ENCODE peak calls at places on chromosomes 5 and 9, in five cellular contexts. F, J, G, X and H are unnamed samples. For H3K4me1, the result is how much of the 10 kb centered on the place peaks cover.

GRCh38 chr5:15683332-15683731 is 183.4 kb downstream of the FBXL7 start:
- DNase-seq in F (peak), J (peak), G (no peak), X (peak), H (no peak)

GRCh38 chr5:157548513-157549282 is 26.9 kb downstream of the ADAM19 start:
- DNase-seq in F (no peak), J (no peak), G (no peak), X (peak), H (no peak)

GRCh38 chr9:80605129-80605528 is 1033.4 kb downstream of the TLE4 start:
- DNase-seq in F (no peak), J (no peak), G (no peak), X (peak), H (no peak)

GRCh38 chr5:41416336-41416735 is 94.1 kb downstream of the PLCXD3 start:
- DNase-seq in F (no peak), J (no peak), G (no peak), X (no peak), H (no peak)

GRCh38 chr5:151480384-151480783 is 33.0 kb downstream of the SLC36A1 start:
- DNase-seq in F (no peak), J (no peak), G (no peak), X (no peak), H (no peak)

GRCh38 chr5:67305913-67306710 is 109.5 kb upstream of the CD180 start:
- DNase-seq in F (no peak), J (no peak), G (no peak), X (no peak), H (no peak)

GRCh38 chr5:95959964-95960801 is 1.5 kb downstream of the ELL2 start:
- DNase-seq in F (no peak), J (no peak), G (no peak), X (peak), H (no peak)

GRCh38 chr5:127885176-127885575 is 182.0 kb downstream of the CCDC192 start:
- DNase-seq in F (no peak), J (no peak), G (no peak), X (peak), H (no peak)

GRCh38 chr9:115104908-115105307 is 13.0 kb downstream of the TNC start:
- DNase-seq in F (no peak), J (no peak), G (no peak), X (no peak), H (no peak)

GRCh38 chr9:85536076-85536475 is 205.7 kb downstream of the AGTPBP1 start:
- DNase-seq in F (peak), J (no peak), G (no peak), X (no peak), H (no peak)

GRCh38 chr9:71740199-71740598 is 28.1 kb downstream of the CEMIP2 start:
- DNase-seq in F (no peak), J (no peak), G (no peak), X (peak), H (no peak)

GRCh38 chr9:133420392-133420827 is 1.8 kb upstream of the ADAMTS13 start:
- DNase-seq in F (peak), J (no peak), G (no peak), X (peak), H (no peak)

GRCh38 chr5:139392678-139393496 is 2.0 kb downstream of the PROB1 start:
- DNase-seq in F (peak), J (no peak), G (no peak), X (peak), H (no peak)

GRCh38 chr5:1781726-1782384 is 17.8 kb downstream of the MRPL36 start:
- DNase-seq in F (no peak), J (no peak), G (no peak), X (no peak), H (peak)

DNA sequence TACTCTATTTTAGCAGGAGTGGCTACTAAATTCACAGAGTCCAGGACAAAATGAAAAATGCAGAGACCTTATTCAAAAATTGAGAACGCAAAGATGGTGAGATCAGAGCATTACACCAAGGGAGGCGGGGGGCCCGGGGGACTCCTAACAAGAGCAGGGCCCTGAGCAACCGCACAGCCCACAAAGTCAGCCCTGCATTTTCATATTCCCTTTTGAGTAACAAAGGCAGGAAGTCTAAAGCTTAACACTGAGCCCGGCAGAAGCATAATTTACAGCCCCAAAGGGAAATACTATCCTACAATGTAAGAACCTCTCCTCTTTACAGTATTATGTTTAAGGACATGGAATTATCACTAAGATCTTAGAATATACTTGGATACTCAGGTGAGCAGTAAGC is 69.3 kb downstream of the TLE1 start:
- DNase-seq in F (no peak), J (no peak), G (no peak), X (no peak), H (no peak)
- H3K27ac ChIP-seq in F (no peak), J (no peak), G (peak), X (no peak), H (no peak)

DNA sequence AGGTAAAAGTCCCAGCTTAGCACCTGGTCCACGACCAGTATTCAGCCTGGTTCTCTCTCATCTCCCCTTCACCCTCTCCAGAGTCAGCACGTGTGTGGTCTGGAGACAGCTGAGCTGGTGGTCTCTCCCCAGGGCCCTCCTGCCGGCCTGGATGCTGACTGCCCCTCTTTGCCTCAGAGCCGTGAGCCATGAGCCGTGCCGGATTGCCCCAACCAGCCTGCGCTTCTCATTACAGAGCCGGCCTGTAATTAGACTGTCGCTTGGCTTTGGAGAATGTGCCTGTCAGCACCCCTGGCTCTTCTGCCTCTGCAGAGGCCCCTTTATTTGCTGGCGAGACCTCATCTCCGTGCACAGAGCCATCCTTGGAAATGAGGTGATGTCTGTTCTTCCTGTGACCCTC is 118.7 kb upstream of the BOD1 start:
- DNase-seq in F (no peak), J (no peak), G (no peak), X (no peak), H (no peak)
- H3K4me1 ChIP-seq in F (under half), J (under half), G (under half), X (under half), H (under half)

GRCh38 chr5:24208540-24209141 is 436.1 kb downstream of the CDH10 start:
- DNase-seq in F (no peak), J (no peak), G (no peak), X (no peak), H (no peak)
- H3K27ac ChIP-seq in F (no peak), J (no peak), G (no peak), X (no peak), H (no peak)

GRCh38 chr9:129140397-129141065 is 29.3 kb downstream of the PTPA start:
- DNase-seq in F (peak), J (peak), G (peak), X (peak), H (peak)

GRCh38 chr9:129138144-129138462 is 26.9 kb downstream of the PTPA start:
- DNase-seq in F (no peak), J (no peak), G (no peak), X (no peak), H (no peak)

GRCh38 chr9:129138476-129139232 is 27.4 kb downstream of the PTPA start:
- DNase-seq in F (peak), J (no peak), G (peak), X (no peak), H (peak)

GRCh38 chr9:129139993-129140396 is 28.8 kb downstream of the PTPA start:
- DNase-seq in F (peak), J (peak), G (peak), X (peak), H (peak)

DNA sequence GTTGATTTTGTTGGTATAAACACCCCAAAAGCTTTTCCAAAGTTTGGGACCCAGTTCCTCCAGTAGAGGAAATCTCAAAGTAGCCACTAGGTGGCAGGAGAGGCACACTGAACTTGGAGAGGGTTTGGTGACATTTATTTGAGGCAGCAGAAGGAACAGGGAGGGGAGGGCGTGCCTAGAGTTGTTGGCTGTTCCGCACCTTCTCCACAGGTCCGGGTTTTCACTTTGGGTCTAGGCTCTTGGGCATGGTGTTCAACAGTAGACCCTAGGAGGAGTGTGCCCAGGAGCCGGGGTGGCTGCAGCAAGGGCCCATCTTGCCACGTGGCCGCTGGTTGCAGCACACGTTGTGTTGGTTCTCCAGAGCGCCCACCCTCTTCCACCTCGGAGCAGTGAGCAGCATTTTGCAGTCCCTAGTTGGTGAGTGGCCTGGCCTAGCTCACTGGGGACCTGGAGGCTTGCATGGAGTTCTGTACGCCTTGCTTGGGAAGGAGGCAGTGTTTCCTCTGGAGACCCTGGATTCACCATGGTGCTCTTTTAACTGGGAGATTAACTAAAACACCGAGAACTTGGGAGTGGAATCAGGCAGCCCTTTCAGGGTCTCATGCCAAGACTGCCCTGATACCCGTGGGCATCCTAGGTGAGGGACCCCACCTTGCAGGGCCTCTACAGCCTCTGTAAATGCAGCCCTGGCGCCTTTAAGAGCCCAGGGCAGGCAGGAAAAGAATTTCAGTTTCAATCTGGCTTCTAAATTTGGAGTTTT is 28.2 kb downstream of the PTPA start:
- DNase-seq in F (peak), J (peak), G (peak), X (peak), H (peak)
- H3K4me1 ChIP-seq in F (under half), J (under half), G (under half), X (half or more), H (under half)

GRCh38 chr5:81854485-81854884 is 103.6 kb upstream of the SSBP2 start:
- DNase-seq in F (no peak), J (peak), G (no peak), X (no peak), H (no peak)
- H3K27ac ChIP-seq in F (no peak), J (peak), G (peak), X (no peak), H (no peak)

GRCh38 chr5:364497-364896 is 43.0 kb downstream of the AHRR start:
- DNase-seq in F (no peak), J (no peak), G (no peak), X (no peak), H (no peak)

GRCh38 chr5:368162-369084 is 46.9 kb downstream of the AHRR start:
- DNase-seq in F (peak), J (no peak), G (no peak), X (no peak), H (no peak)

GRCh38 chr5:367358-368130 is 46.0 kb downstream of the AHRR start:
- DNase-seq in F (no peak), J (no peak), G (no peak), X (no peak), H (no peak)

GRCh38 chr5:369151-369939 is 47.8 kb downstream of the AHRR start:
- DNase-seq in F (no peak), J (no peak), G (no peak), X (no peak), H (peak)

DNA sequence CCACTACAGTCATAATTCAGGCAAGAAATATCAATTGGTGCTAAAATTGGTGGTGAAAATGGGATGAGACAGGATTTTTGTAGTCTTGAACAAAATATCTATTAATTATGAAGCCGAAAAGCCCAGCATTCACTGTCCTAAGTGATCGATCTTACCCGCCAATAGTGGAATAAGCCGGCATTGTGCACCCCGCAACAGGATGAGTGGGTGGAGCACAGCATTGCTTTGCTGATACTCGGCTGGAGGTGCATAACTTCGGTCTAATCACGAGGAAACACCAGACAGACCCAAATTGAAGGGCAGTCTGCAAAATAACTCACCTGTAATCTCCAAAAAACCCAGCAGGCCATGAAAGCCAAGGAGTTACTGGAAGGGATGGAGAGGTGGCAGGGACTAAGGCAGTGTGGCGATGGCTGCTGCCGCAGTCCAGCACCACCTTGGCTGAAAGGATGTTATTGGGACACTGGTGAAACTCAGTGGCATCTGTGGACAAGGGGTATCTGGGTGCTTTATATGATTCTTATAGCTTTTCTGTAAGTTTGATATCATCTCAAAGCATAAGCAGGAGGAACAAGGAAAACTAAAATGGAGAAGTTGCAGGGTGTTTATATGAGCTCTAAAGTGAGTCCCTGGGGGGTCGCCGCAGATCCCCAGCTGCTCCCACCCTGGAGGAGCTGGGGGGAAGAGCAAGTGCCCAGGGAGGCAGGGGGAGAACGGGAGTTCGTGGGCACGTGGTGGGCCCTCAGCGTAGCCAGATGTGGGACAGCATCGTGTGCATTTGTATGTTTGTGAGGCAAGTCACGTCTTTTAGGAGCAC is 45.2 kb downstream of the AHRR start:
- DNase-seq in F (no peak), J (no peak), G (no peak), X (no peak), H (no peak)
- H3K4me1 ChIP-seq in F (under half), J (under half), G (under half), X (under half), H (under half)

DNA sequence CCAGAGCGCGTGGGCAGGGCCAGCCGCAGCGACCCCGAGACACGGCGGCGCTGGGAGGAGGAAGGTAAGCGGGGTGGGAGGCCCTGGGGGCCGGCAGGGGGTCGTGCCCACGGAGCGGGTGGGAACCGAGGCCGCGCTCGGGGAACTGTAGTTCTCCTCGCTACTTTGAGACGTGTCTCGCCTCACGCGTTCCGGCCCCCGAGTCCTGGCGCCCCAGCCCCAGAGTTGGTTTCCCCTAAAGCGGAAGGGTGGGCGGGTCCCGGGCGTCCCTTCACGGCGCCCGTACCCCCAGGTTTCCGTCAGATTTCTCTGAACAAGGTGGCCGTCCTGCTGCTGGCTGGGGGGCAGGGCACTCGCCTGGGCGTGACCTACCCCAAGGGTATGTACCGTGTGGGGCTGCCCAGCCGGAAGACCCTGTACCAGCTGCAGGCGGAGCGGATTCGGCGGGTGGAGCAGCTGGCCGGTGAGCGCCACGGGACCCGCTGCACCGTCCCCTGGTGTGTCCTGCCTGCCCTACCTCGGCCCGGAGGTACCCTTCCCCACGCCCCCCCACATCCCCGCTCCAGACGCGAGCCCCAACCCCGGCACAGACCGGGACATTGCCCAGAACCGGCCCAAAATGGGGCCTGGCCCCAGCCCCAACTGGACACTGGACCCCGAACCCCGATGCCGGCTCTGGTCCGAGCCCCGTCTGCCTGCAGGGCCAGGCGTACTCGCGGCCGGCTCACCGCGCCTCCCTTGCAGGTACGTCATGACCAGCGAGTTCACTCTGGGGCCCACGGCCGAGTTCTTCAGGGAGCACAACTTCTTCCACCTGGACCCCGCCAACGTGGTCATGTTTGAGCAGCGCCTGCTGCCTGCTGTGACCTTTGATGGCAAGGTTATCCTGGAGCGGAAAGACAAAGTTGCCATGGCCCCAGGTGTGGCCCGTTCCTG is 709 bp downstream of the UAP1L1 start:
- DNase-seq in F (peak), J (no peak), G (no peak), X (no peak), H (no peak)
- H3K27ac ChIP-seq in F (peak), J (peak), G (no peak), X (peak), H (no peak)

GRCh38 chr9:129463477-129463876 is 157.4 kb downstream of the C9orf50 start:
- DNase-seq in F (no peak), J (no peak), G (no peak), X (no peak), H (no peak)
- H3K4me1 ChIP-seq in F (under half), J (under half), G (under half), X (half or more), H (under half)